ENCODE peak calls at places on chromosomes 13 and 19, in eight cellular contexts. One of them, this sample, is unnamed.

GRCh38 chr19:40719414-40719894 is 2.5 kb downstream of the ITPKC start:
- DNase-seq in G401: no peak
- DNase-seq in mesendoderm: no peak
- DNase-seq in choroid plexus epithelial cell: no peak
- DNase-seq in keratinocyte: no peak
- DNase-seq in cardiac fibroblast: peak
- DNase-seq in heart left ventricle: no peak
- DNase-seq in pancreas: no peak
- DNase-seq in this sample: peak

GRCh38 chr19:16520074-16520973 is 21.9 kb downstream of the CHERP start:
- DNase-seq in G401: no peak
- DNase-seq in cardiac fibroblast: no peak
- DNase-seq in choroid plexus epithelial cell: no peak
- DNase-seq in mesendoderm: no peak
- DNase-seq in pancreas: no peak
- DNase-seq in keratinocyte: no peak
- DNase-seq in heart left ventricle: no peak
- DNase-seq in this sample: no peak

GRCh38 chr13:39106216-39106995 is 68.2 kb downstream of the NHLRC3 start:
- DNase-seq in pancreas: no peak
- DNase-seq in mesendoderm: no peak
- DNase-seq in keratinocyte: no peak
- DNase-seq in heart left ventricle: no peak
- DNase-seq in cardiac fibroblast: peak
- DNase-seq in G401: peak
- DNase-seq in choroid plexus epithelial cell: peak
- DNase-seq in this sample: no peak

GRCh38 chr13:42041684-42042035 is 6.8 kb upstream of the DGKH start:
- DNase-seq in cardiac fibroblast: peak
- DNase-seq in choroid plexus epithelial cell: peak
- DNase-seq in heart left ventricle: peak
- DNase-seq in mesendoderm: peak
- DNase-seq in pancreas: peak
- DNase-seq in G401: peak
- DNase-seq in keratinocyte: no peak
- DNase-seq in this sample: peak

GRCh38 chr13:84339456-84339855 is 457.2 kb upstream of the SLITRK1 start:
- DNase-seq in G401: no peak
- DNase-seq in pancreas: no peak
- DNase-seq in choroid plexus epithelial cell: no peak
- DNase-seq in cardiac fibroblast: no peak
- DNase-seq in keratinocyte: no peak
- DNase-seq in mesendoderm: no peak
- DNase-seq in heart left ventricle: no peak
- DNase-seq in this sample: no peak

GRCh38 chr19:29519146-29519545 is 6.6 kb upstream of the VSTM2B start:
- DNase-seq in choroid plexus epithelial cell: no peak
- DNase-seq in cardiac fibroblast: no peak
- DNase-seq in pancreas: no peak
- DNase-seq in heart left ventricle: peak
- DNase-seq in keratinocyte: no peak
- DNase-seq in G401: no peak
- DNase-seq in mesendoderm: no peak
- DNase-seq in this sample: no peak

GRCh38 chr13:20140487-20140886 is 20.4 kb downstream of the GJA3 start:
- DNase-seq in pancreas: no peak
- DNase-seq in cardiac fibroblast: no peak
- DNase-seq in mesendoderm: no peak
- DNase-seq in heart left ventricle: no peak
- DNase-seq in G401: no peak
- DNase-seq in keratinocyte: no peak
- DNase-seq in choroid plexus epithelial cell: no peak
- DNase-seq in this sample: no peak

GRCh38 chr19:4916292-4917082 is 7.2 kb downstream of the UHRF1 start:
- DNase-seq in choroid plexus epithelial cell: no peak
- DNase-seq in G401: no peak
- DNase-seq in pancreas: no peak
- DNase-seq in keratinocyte: no peak
- DNase-seq in mesendoderm: no peak
- DNase-seq in heart left ventricle: no peak
- DNase-seq in cardiac fibroblast: no peak
- DNase-seq in this sample: no peak

GRCh38 chr13:60577761-60578160 is 180.7 kb downstream of the TDRD3 start:
- DNase-seq in cardiac fibroblast: no peak
- DNase-seq in G401: no peak
- DNase-seq in mesendoderm: no peak
- DNase-seq in heart left ventricle: no peak
- DNase-seq in pancreas: no peak
- DNase-seq in keratinocyte: no peak
- DNase-seq in choroid plexus epithelial cell: no peak
- DNase-seq in this sample: no peak

GRCh38 chr13:87128006-87128405 is 543.2 kb upstream of the SLITRK5 start:
- DNase-seq in mesendoderm: peak
- DNase-seq in pancreas: no peak
- DNase-seq in heart left ventricle: no peak
- DNase-seq in cardiac fibroblast: peak
- DNase-seq in keratinocyte: no peak
- DNase-seq in choroid plexus epithelial cell: peak
- DNase-seq in G401: peak
- DNase-seq in this sample: peak

GRCh38 chr19:49782515-49782914 is 15.7 kb downstream of the AP2A1 start:
- DNase-seq in keratinocyte: no peak
- DNase-seq in mesendoderm: no peak
- DNase-seq in G401: no peak
- DNase-seq in heart left ventricle: no peak
- DNase-seq in cardiac fibroblast: no peak
- DNase-seq in pancreas: no peak
- DNase-seq in choroid plexus epithelial cell: no peak
- DNase-seq in this sample: no peak